ENCODE peak calls at places on chromosome X, in ten cellular contexts. T is heart right ventricle, Z is HCT116, L is IMR-90, A is Panc1, X is PC-3, G is upper lobe of right lung, H is pancreas, J is gastrocnemius medialis, F is heart left ventricle. C is an unnamed sample.

GRCh38 chrX:11341274-11342256 is 48.4 kb downstream of the AMELX start:
- ATAC-seq in T (peak; percentile 90), Z (no peak), L (peak; percentile 90), A (no peak), X (peak; percentile 88), G (peak; percentile 85), H (peak; percentile 63), J (peak; percentile 80), F (peak; percentile 88), C (peak; percentile 87)

GRCh38 chrX:45006002-45006800 is 133.2 kb downstream of the KDM6A start:
- ATAC-seq in T (no peak), Z (peak; percentile 86), L (no peak), A (no peak), X (peak; percentile 42), G (no peak), H (no peak), J (no peak), F (no peak), C (no peak)

GRCh38 chrX:68699960-68700746 is 52.7 kb downstream of the STARD8 start:
- ATAC-seq in T (no peak), Z (no peak), L (no peak), A (no peak), X (no peak), G (peak; percentile 24), H (peak; percentile 48), J (peak; percentile 48), F (peak; percentile 25), C (no peak)

GRCh38 chrX:11757397-11757728 is 674 bp upstream of the MSL3 start:
- ATAC-seq in T (no peak), Z (no peak), L (no peak), A (no peak), X (no peak), G (no peak), H (no peak), J (no peak), F (no peak), C (no peak)

GRCh38 chrX:136423724-136424123 is 64.0 kb upstream of the BRS3 start:
- ATAC-seq in T (no peak), Z (no peak), L (no peak), A (no peak), X (no peak), G (no peak), H (no peak), J (no peak), F (no peak), C (no peak)

GRCh38 chrX:55109304-55109703 is 20.5 kb downstream of the PAGE2 start:
- ATAC-seq in T (no peak), Z (no peak), L (no peak), A (no peak), X (no peak), G (no peak), H (no peak), J (no peak), F (no peak), C (no peak)

GRCh38 chrX:46279925-46280313 is 265.3 kb downstream of the ZNF674 start:
- ATAC-seq in T (no peak), Z (no peak), L (no peak), A (no peak), X (no peak), G (no peak), H (no peak), J (no peak), F (no peak), C (no peak)

GRCh38 chrX:134236690-134237362 is at the start of gene CCDC160:
- ATAC-seq in T (no peak), Z (peak; percentile 94), L (peak; percentile 92), A (peak; percentile 90), X (peak; percentile 72), G (peak; percentile 62), H (peak; percentile 89), J (no peak), F (no peak), C (peak; percentile 55)

GRCh38 chrX:33415454-33415853 is 204.1 kb upstream of the DMD start:
- ATAC-seq in T (no peak), Z (no peak), L (no peak), A (no peak), X (no peak), G (peak; percentile 88), H (no peak), J (no peak), F (no peak), C (no peak)

GRCh38 chrX:147884958-147885357 is 26.8 kb upstream of the FMR1 start:
- ATAC-seq in T (no peak), Z (no peak), L (no peak), A (no peak), X (no peak), G (no peak), H (no peak), J (no peak), F (no peak), C (no peak)

GRCh38 chrX:76918033-76918432 is 490.5 kb downstream of the MAGEE1 start:
- ATAC-seq in T (no peak), Z (no peak), L (no peak), A (no peak), X (no peak), G (no peak), H (no peak), J (no peak), F (no peak), C (peak; percentile 50)

GRCh38 chrX:1591102-1591862 is at the start of gene AKAP17A:
- ATAC-seq in T (peak; percentile 96), Z (peak; percentile 86), L (peak; percentile 91), A (peak; percentile 95), X (peak; percentile 88), G (peak; percentile 96), H (peak; percentile 98), J (peak; percentile 99), F (peak; percentile 96), C (peak; percentile 99)

GRCh38 chrX:1591863-1592127 is 391 bp downstream of the AKAP17A start:
- ATAC-seq in T (no peak), Z (no peak), L (no peak), A (no peak), X (no peak), G (no peak), H (peak; percentile 15), J (no peak), F (peak; percentile 13), C (no peak)

GRCh38 chrX:1593286-1594271 is 2.2 kb downstream of the AKAP17A start:
- ATAC-seq in T (no peak), Z (no peak), L (no peak), A (no peak), X (no peak), G (no peak), H (no peak), J (no peak), F (no peak), C (no peak)

GRCh38 chrX:1592863-1593201 is 1.4 kb downstream of the AKAP17A start:
- ATAC-seq in T (peak; percentile 25), Z (no peak), L (peak; percentile 27), A (no peak), X (no peak), G (peak; percentile 19), H (no peak), J (no peak), F (peak; percentile 46), C (no peak)

DNA sequence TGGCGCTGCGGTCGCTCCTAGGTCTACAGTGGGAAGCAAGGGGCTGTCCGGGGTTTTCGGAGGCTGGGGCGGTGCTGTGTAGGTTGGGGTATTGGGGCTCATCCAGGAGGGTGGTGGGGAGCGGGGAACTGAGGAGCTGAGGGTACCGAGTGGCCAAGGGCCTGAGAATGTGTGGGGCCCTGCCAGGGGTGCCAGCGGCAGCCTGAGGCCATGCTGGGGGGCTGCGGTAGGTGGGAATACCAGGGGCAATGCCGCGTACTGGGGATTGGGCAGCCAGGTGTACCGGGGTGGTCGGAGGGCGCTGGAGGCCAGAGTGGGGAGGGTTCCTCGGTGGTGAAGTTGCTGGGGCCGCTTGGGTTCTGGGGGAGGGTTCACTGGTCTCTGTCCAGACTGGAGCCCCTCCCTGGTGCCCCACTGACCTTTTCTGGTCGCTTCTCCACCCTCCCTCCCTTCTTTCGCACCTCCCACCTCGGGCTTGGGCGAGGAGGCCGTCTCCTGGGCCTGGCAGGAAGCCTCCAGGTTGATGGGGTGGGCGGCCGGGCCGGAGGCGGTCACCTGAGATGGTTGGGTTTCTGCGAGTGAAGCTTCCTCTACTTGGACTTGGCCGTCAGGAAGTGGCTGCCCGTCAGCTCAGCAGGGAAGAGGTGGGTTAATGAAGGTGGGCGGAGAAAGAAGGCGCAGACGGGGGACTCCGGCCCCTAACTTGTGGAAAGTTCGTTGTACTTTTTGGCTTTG is 891 bp downstream of the AKAP17A start:
- ATAC-seq in T (peak; percentile 34), Z (peak; percentile 26), L (peak; percentile 27), A (no peak), X (peak; percentile 43), G (peak; percentile 28), H (no peak), J (no peak), F (peak; percentile 49), C (no peak)
- H3K36me3 ChIP-seq in T (peaks cover 38% of the 10 kb centered on the region), Z (peaks cover 27% of the 10 kb centered on the region), L (peaks cover 35% of the 10 kb centered on the region), A (no peaks in the 10 kb centered on the region), X (peaks cover 12% of the 10 kb centered on the region), G (peaks cover 39% of the 10 kb centered on the region), H (peaks cover 7% of the 10 kb centered on the region), J (peaks cover 34% of the 10 kb centered on the region), F (peaks cover 25% of the 10 kb centered on the region), C (no peaks in the 10 kb centered on the region)

GRCh38 chrX:71617742-71618141 is 569 bp downstream of the CXCR3 start:
- ATAC-seq in T (no peak), Z (no peak), L (no peak), A (no peak), X (no peak), G (no peak), H (no peak), J (no peak), F (no peak), C (no peak)
- H3K4me3 ChIP-seq in T (no peak overlapping the region), Z (no peak overlapping the region), L (no peak overlapping the region), A (no peak overlapping the region), X (no peak overlapping the region), G (peak overlapping the region; percentile 10), H (no peak overlapping the region), J (no peak overlapping the region), F (no peak overlapping the region), C (no peak overlapping the region)

DNA sequence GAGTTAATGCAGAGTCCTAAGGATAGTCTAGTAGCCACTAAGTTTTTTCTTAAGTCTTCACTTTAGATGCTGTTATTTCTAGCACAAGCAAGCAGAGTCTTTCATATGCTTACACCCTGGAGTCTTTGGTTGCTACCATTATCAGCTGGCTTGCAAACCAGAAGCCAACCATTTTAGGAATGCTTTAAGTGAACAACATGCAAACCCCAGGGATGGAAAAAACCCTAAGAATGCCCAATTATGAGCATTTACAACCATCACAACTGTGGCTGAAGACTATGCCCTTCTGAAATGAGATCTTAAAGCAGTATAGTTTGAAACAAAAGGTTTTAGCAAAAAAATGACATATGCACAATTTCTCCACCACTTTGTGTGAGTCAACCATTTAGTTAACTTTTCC is 6.6 kb downstream of the MID1IP1 start:
- ATAC-seq in T (no peak), Z (no peak), L (no peak), A (no peak), X (no peak), G (no peak), H (no peak), J (no peak), F (no peak), C (no peak)
- H3K4me1 ChIP-seq in T (no peaks in the 10 kb centered on the region), Z (peaks cover 11% of the 10 kb centered on the region), L (peaks cover 2% of the 10 kb centered on the region), A (no peaks in the 10 kb centered on the region), X (peaks cover 20% of the 10 kb centered on the region), G (peaks cover 3% of the 10 kb centered on the region), H (no peaks in the 10 kb centered on the region), J (peaks cover 4% of the 10 kb centered on the region), F (peaks cover 39% of the 10 kb centered on the region), C (no peaks in the 10 kb centered on the region)

DNA sequence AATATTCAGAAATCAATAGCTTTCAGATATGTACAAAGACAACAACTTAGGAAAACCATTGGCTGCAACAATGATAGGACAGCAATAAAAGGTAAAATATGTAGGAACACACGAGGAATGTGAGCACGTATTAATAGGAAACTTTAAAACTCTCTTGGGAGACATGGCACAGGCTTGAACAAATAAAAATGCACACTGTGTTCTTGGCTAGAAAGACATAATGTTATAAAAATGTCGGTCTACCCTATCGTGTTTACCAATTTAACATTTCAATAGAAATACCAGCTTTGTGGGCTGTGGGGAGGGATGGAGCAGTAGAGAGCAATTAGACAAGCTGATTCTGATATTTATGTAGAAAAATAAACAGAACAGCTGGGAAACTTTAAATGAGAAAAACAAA is 69.0 kb upstream of the FAM9B start:
- ATAC-seq in T (no peak), Z (no peak), L (no peak), A (no peak), X (no peak), G (no peak), H (no peak), J (no peak), F (no peak), C (no peak)
- H3K36me3 ChIP-seq in T (no peaks in the 10 kb centered on the region), Z (no peaks in the 10 kb centered on the region), L (no peaks in the 10 kb centered on the region), A (no peaks in the 10 kb centered on the region), X (no peaks in the 10 kb centered on the region), G (no peaks in the 10 kb centered on the region), H (no peaks in the 10 kb centered on the region), J (no peaks in the 10 kb centered on the region), F (no peaks in the 10 kb centered on the region), C (no peaks in the 10 kb centered on the region)